ENCODE peak calls at places on chromosome 5, in four cellular contexts. One of them, this sample, is unnamed.

GRCh38 chr5:95390812-95391492 is at the start of gene FAM81B:
- DNase-seq in HepG2: no peak
- DNase-seq in K562: no peak
- DNase-seq in GM12878: no peak
- DNase-seq in this sample: no peak

GRCh38 chr5:146825033-146825432 is 53.5 kb downstream of the PPP2R2B start:
- DNase-seq in HepG2: peak; percentile 6
- DNase-seq in K562: peak; percentile 9
- DNase-seq in GM12878: no peak
- DNase-seq in this sample: peak; percentile 14

GRCh38 chr5:77356740-77357139 is 135.4 kb downstream of the WDR41 start:
- DNase-seq in HepG2: no peak
- DNase-seq in GM12878: peak; percentile 84
- DNase-seq in K562: no peak
- DNase-seq in this sample: no peak

GRCh38 chr5:180201051-180201987 is 7.7 kb downstream of the RASGEF1C start:
- DNase-seq in HepG2: peak; percentile 15
- DNase-seq in K562: peak; percentile 65
- DNase-seq in GM12878: no peak
- DNase-seq in this sample: peak; percentile 73

GRCh38 chr5:142605649-142606048 is 80.2 kb downstream of the FGF1 start:
- DNase-seq in GM12878: no peak
- DNase-seq in HepG2: no peak
- DNase-seq in K562: no peak
- DNase-seq in this sample: no peak

GRCh38 chr5:80141147-80141671 is 106.1 kb downstream of the THBS4 start:
- DNase-seq in HepG2: no peak
- DNase-seq in K562: no peak
- DNase-seq in GM12878: no peak
- DNase-seq in this sample: no peak

GRCh38 chr5:15500326-15500958 is 462 bp downstream of the FBXL7 start:
- DNase-seq in K562: no peak
- DNase-seq in GM12878: no peak
- DNase-seq in HepG2: no peak
- DNase-seq in this sample: peak; percentile 10

GRCh38 chr5:150653762-150654158 is 7.3 kb upstream of the MYOZ3 start:
- DNase-seq in GM12878: no peak
- DNase-seq in HepG2: no peak
- DNase-seq in K562: no peak
- DNase-seq in this sample: no peak

GRCh38 chr5:93096561-93096960 is 484.5 kb downstream of the NR2F1-AS1 start:
- DNase-seq in K562: no peak
- DNase-seq in GM12878: no peak
- DNase-seq in HepG2: no peak
- DNase-seq in this sample: no peak

GRCh38 chr5:152349683-152350526 is 55.2 kb downstream of the NMUR2 start:
- DNase-seq in GM12878: no peak
- DNase-seq in HepG2: peak; percentile 21
- DNase-seq in K562: peak; percentile 30
- DNase-seq in this sample: peak; percentile 50

GRCh38 chr5:69450116-69450515 is 35.2 kb downstream of the MARVELD2 start:
- DNase-seq in GM12878: no peak
- DNase-seq in HepG2: no peak
- DNase-seq in K562: no peak
- DNase-seq in this sample: no peak

GRCh38 chr5:164002653-164003052 is 497.2 kb downstream of the MAT2B start:
- DNase-seq in HepG2: no peak
- DNase-seq in GM12878: no peak
- DNase-seq in K562: no peak
- DNase-seq in this sample: no peak

GRCh38 chr5:18797241-18797640 is 1163.0 kb downstream of the TAF11L14 start:
- DNase-seq in K562: no peak
- DNase-seq in HepG2: no peak
- DNase-seq in GM12878: no peak
- DNase-seq in this sample: no peak

GRCh38 chr5:95738069-95738468 is 6.9 kb downstream of the RHOBTB3 start:
- DNase-seq in HepG2: no peak
- DNase-seq in K562: no peak
- DNase-seq in GM12878: no peak
- DNase-seq in this sample: no peak

GRCh38 chr5:136128416-136128935 is 4.2 kb upstream of the SMAD5 start:
- DNase-seq in K562: no peak
- DNase-seq in HepG2: no peak
- DNase-seq in GM12878: no peak
- DNase-seq in this sample: no peak

GRCh38 chr5:32090026-32090754 is 83.9 kb downstream of the GOLPH3 start:
- DNase-seq in K562: no peak
- DNase-seq in GM12878: no peak
- DNase-seq in HepG2: no peak
- DNase-seq in this sample: no peak

GRCh38 chr5:169647566-169647965 is 10.5 kb downstream of the DOCK2 start:
- DNase-seq in HepG2: no peak
- DNase-seq in K562: no peak
- DNase-seq in GM12878: no peak
- DNase-seq in this sample: no peak

GRCh38 chr5:97006454-97006853 is 70.6 kb downstream of the LNPEP start:
- DNase-seq in HepG2: no peak
- DNase-seq in GM12878: no peak
- DNase-seq in K562: no peak
- DNase-seq in this sample: no peak

GRCh38 chr5:36944607-36945225 is 68.1 kb downstream of the NIPBL start:
- DNase-seq in GM12878: no peak
- DNase-seq in K562: peak; percentile 67
- DNase-seq in HepG2: peak; percentile 49
- DNase-seq in this sample: no peak

GRCh38 chr5:135880278-135880677 is 15.4 kb downstream of the IL9 start:
- DNase-seq in HepG2: peak; percentile 48
- DNase-seq in K562: peak; percentile 20
- DNase-seq in GM12878: no peak
- DNase-seq in this sample: peak; percentile 29

GRCh38 chr5:1180096-1180495 is 21.3 kb upstream of the SLC6A19 start:
- DNase-seq in HepG2: no peak
- DNase-seq in GM12878: no peak
- DNase-seq in K562: no peak
- DNase-seq in this sample: no peak

GRCh38 chr5:14237313-14238086 is 94.4 kb downstream of the TRIO start:
- DNase-seq in HepG2: no peak
- DNase-seq in K562: no peak
- DNase-seq in GM12878: no peak
- DNase-seq in this sample: no peak

GRCh38 chr5:45521067-45521466 is 175.1 kb downstream of the HCN1 start:
- DNase-seq in HepG2: peak; percentile 2
- DNase-seq in K562: peak; percentile 1
- DNase-seq in GM12878: no peak
- DNase-seq in this sample: no peak

GRCh38 chr5:177478711-177479646 is 5.5 kb upstream of the DBN1 start:
- DNase-seq in GM12878: no peak
- DNase-seq in HepG2: no peak
- DNase-seq in K562: no peak
- DNase-seq in this sample: no peak
- TF ChIP-seq TARDBP in GM12878: no peak
- TF ChIP-seq TARDBP in HepG2: no peak
- TF ChIP-seq TARDBP in K562: no peak
- TF ChIP-seq TARDBP in this sample: no peak

GRCh38 chr5:53029608-53030007 is 40.5 kb downstream of the ITGA2 start:
- DNase-seq in HepG2: no peak
- DNase-seq in K562: no peak
- DNase-seq in GM12878: no peak
- DNase-seq in this sample: no peak

GRCh38 chr5:53034832-53035231 is 45.7 kb downstream of the ITGA2 start:
- DNase-seq in K562: no peak
- DNase-seq in HepG2: no peak
- DNase-seq in GM12878: no peak
- DNase-seq in this sample: no peak

GRCh38 chr5:53030828-53031425 is 41.8 kb downstream of the ITGA2 start:
- DNase-seq in K562: no peak
- DNase-seq in HepG2: no peak
- DNase-seq in GM12878: no peak
- DNase-seq in this sample: no peak

GRCh38 chr5:53032188-53032587 is 43.0 kb downstream of the ITGA2 start:
- DNase-seq in K562: no peak
- DNase-seq in GM12878: no peak
- DNase-seq in HepG2: no peak
- DNase-seq in this sample: no peak

DNA sequence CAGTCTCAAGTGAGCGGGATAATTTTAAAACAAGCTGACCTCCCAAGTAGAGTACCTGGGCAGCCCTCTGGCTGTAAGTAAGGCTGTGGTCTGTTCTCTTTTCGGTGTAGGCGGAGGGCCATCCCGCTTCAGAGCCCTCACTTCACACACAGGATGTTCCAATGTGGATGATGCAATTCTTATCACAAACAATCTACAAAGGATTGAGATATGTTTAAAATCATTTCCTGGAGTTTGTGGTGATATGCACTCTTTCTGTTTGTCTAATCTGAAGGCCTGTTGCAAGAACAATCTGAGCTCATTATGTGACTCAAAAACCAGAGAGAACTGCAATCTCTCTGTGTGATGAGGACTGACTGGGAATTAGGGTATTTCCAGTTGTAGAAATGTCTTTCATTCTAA is 42.5 kb downstream of the ITGA2 start:
- DNase-seq in GM12878: no peak
- DNase-seq in HepG2: peak; percentile 89
- DNase-seq in K562: no peak
- DNase-seq in this sample: no peak
- TF ChIP-seq BHLHE40 in GM12878: no peak
- TF ChIP-seq BHLHE40 in HepG2: no peak
- TF ChIP-seq BHLHE40 in K562: no peak
- TF ChIP-seq BHLHE40 in this sample: no peak

DNA sequence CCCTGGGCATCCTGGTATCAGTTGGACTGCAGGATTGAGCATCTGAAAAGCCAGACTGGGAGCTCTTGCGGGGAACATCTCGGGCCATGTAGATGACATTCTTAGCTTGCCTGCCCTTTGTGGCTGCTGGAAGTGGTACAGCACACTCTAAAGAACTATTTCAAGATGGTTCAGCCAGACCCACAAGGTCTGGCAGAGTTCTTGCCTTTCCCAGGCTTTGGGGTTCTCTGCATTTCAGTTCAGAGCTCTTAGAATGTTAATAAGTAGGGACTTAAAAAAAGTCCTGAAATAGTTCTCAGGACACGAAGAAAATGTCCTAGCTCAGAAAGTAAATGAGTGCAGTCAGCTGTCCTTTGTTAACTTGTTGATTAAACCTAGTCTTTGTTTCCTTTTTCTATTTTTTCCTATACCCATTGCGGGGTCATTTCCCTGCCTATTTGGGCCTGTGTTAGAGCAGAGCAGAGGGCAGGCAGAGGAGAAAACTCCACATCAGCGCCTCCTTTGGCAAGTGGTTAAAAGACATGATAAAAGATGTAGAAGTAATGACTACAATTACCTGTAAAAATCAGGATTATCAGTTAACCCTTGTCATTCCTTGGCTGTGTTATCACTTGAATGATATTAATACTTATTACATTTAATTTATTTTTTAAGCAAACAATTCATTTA is 291.5 kb downstream of the ZSWIM6 start:
- DNase-seq in GM12878: no peak
- DNase-seq in HepG2: peak; percentile 5
- DNase-seq in K562: peak; percentile 15
- DNase-seq in this sample: peak; percentile 24
- TF ChIP-seq FOXM1 in GM12878: no peak
- TF ChIP-seq FOXM1 in HepG2: no peak
- TF ChIP-seq FOXM1 in K562: no peak
- TF ChIP-seq FOXM1 in this sample: no peak

DNA sequence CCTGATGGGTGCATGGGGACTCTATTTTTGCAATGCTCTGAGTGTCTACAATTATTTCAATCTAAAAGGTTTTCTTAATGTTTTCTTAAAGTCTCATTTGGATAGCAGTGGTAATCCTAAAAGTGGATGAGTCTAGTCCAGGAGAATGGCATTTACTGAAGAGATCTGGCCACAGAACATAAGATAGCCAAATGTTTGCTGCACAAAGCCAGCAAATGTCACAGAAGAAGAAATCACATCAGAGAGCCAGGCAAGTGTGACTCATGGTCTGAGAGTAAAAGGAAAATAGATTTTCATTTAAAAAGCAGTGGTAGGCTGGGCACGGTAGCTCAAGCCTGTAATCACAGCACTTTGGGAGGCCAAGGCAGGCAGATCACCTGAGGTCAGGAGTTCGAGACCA is 352.7 kb upstream of the GRAMD2B start:
- DNase-seq in K562: no peak
- DNase-seq in HepG2: no peak
- DNase-seq in GM12878: no peak
- DNase-seq in this sample: no peak
- TF ChIP-seq TARDBP in K562: no peak
- TF ChIP-seq TARDBP in HepG2: no peak
- TF ChIP-seq TARDBP in GM12878: no peak
- TF ChIP-seq TARDBP in this sample: no peak

GRCh38 chr5:53482717-53483638 is 2.5 kb downstream of the FST start:
- DNase-seq in GM12878: no peak
- DNase-seq in K562: peak; percentile 44
- DNase-seq in HepG2: peak; percentile 89
- DNase-seq in this sample: no peak
- TF ChIP-seq BHLHE40 in GM12878: no peak
- TF ChIP-seq BHLHE40 in K562: no peak
- TF ChIP-seq BHLHE40 in HepG2: peak; percentile 64
- TF ChIP-seq BHLHE40 in this sample: no peak

GRCh38 chr5:177260961-177261360 is 42.6 kb downstream of the RAB24 start:
- DNase-seq in HepG2: no peak
- DNase-seq in GM12878: no peak
- DNase-seq in K562: no peak
- DNase-seq in this sample: no peak

GRCh38 chr5:177261510-177261909 is 42.0 kb downstream of the RAB24 start:
- DNase-seq in GM12878: no peak
- DNase-seq in HepG2: no peak
- DNase-seq in K562: no peak
- DNase-seq in this sample: no peak

GRCh38 chr5:177253252-177253651 is 50.3 kb downstream of the RAB24 start:
- DNase-seq in GM12878: no peak
- DNase-seq in HepG2: no peak
- DNase-seq in K562: no peak
- DNase-seq in this sample: no peak

GRCh38 chr5:177256296-177256695 is 47.2 kb downstream of the RAB24 start:
- DNase-seq in GM12878: no peak
- DNase-seq in K562: no peak
- DNase-seq in HepG2: no peak
- DNase-seq in this sample: no peak
- TF ChIP-seq FOXM1 in GM12878: no peak
- TF ChIP-seq FOXM1 in K562: no peak
- TF ChIP-seq FOXM1 in HepG2: no peak
- TF ChIP-seq FOXM1 in this sample: no peak